ENCODE peak calls at places on chromosomes 13 and 19, in four cellular contexts. G is astrocyte, A is HT1080, N is glutamatergic neuron. S is an unnamed sample.

GRCh38 chr19:19552811-19553210 is 14.7 kb downstream of the CILP2 start:
- DNase-seq in G (no peak), A (peak), N (peak), S (no peak)

GRCh38 chr13:46386426-46386995 is 541 bp downstream of the RUBCNL start:
- DNase-seq in G (no peak), A (no peak), N (no peak), S (no peak)

GRCh38 chr19:6498294-6499036 is 3.6 kb downstream of the TUBB4A start:
- DNase-seq in G (no peak), A (no peak), N (no peak), S (no peak)

GRCh38 chr13:43136940-43137574 is 113.7 kb downstream of the DNAJC15 start:
- DNase-seq in G (no peak), A (no peak), N (peak), S (no peak)

GRCh38 chr13:39952244-39953233 is 297.1 kb downstream of the COG6 start:
- DNase-seq in G (peak), A (peak), N (no peak), S (no peak)

GRCh38 chr19:57403737-57404537 is 7.0 kb upstream of the ZNF17 start:
- DNase-seq in G (no peak), A (no peak), N (no peak), S (no peak)

GRCh38 chr13:45718992-45719391 is 16.9 kb downstream of the CBY2 start:
- DNase-seq in G (peak), A (no peak), N (no peak), S (no peak)

GRCh38 chr13:108728370-108728769 is 99.0 kb downstream of the MYO16 start:
- DNase-seq in G (no peak), A (peak), N (no peak), S (no peak)

GRCh38 chr13:57612568-57612967 is 19.0 kb upstream of the PCDH17 start:
- DNase-seq in G (no peak), A (no peak), N (no peak), S (no peak)

S was measured in NCI-H187 treated with DMSO at 0.1 percent for 48 hours.